ENCODE peak calls at places on chromosomes 11 and 22, in nine cellular contexts. H, W, D, E, S, R, T, I and K are unnamed samples.

GRCh38 chr11:32438883-32439487 is 3.6 kb upstream of the WT1 start:
- DNase-seq in I (no peak), H (no peak), E (no peak), R (no peak), W (no peak), S (peak; percentile 41), D (no peak), T (peak; percentile 69), K (no peak)

GRCh38 chr11:72349616-72350218 is 84.6 kb downstream of the CLPB start:
- DNase-seq in W (no peak), S (no peak), E (no peak), I (no peak), D (no peak), T (peak; percentile 54), H (no peak), R (no peak), K (no peak)

GRCh38 chr22:28923826-28924732 is 40.7 kb downstream of the ZNRF3 start:
- DNase-seq in I (no peak), D (no peak), T (peak; percentile 56), E (peak; percentile 57), H (peak; percentile 29), S (peak; percentile 75), W (no peak), R (peak; percentile 34), K (peak; percentile 86)

GRCh38 chr11:35541621-35542375 is 16.4 kb upstream of the PAMR1 start:
- DNase-seq in R (no peak), S (no peak), I (no peak), T (no peak), E (peak; percentile 67), W (peak; percentile 38), D (no peak), H (peak; percentile 97), K (no peak)

GRCh38 chr11:34564406-34564805 is 50.8 kb upstream of the ELF5 start:
- DNase-seq in S (peak; percentile 51), E (no peak), D (no peak), W (peak; percentile 78), H (peak; percentile 73), T (no peak), I (no peak), R (no peak), K (no peak)

GRCh38 chr22:36327922-36328551 is 59.7 kb downstream of the MYH9 start:
- DNase-seq in W (no peak), T (peak; percentile 49), S (no peak), D (no peak), H (peak; percentile 79), E (no peak), R (no peak), I (no peak), K (no peak)

GRCh38 chr22:21074092-21074715 is 28.5 kb downstream of the LRRC74B start:
- DNase-seq in T (no peak), S (no peak), H (peak; percentile 83), E (peak; percentile 73), W (peak; percentile 92), D (no peak), R (no peak), I (peak; percentile 5), K (no peak)

GRCh38 chr11:113802621-113803020 is 23.0 kb downstream of the CLDN25 start:
- DNase-seq in W (no peak), D (no peak), I (no peak), H (no peak), S (no peak), E (no peak), T (no peak), R (no peak), K (no peak)

GRCh38 chr11:97856666-97857065 is 1164.1 kb upstream of the CNTN5 start:
- DNase-seq in W (no peak), R (no peak), T (no peak), E (no peak), S (peak; percentile 42), D (no peak), I (no peak), H (no peak), K (no peak)

GRCh38 chr11:3920148-3920852 is 64.8 kb downstream of the STIM1 start:
- DNase-seq in S (no peak), E (peak; percentile 55), I (no peak), W (peak; percentile 82), T (peak; percentile 27), D (no peak), R (no peak), H (peak; percentile 78), K (no peak)

GRCh38 chr11:122984186-122985011 is 2.8 kb upstream of the BSX start:
- DNase-seq in W (no peak), H (no peak), D (no peak), R (no peak), I (no peak), T (no peak), S (peak; percentile 69), E (no peak), K (no peak)

GRCh38 chr11:12060385-12060980 is 49.9 kb upstream of the MICAL2 start:
- DNase-seq in D (no peak), S (no peak), W (no peak), E (no peak), H (no peak), T (no peak), R (no peak), I (no peak), K (no peak)

GRCh38 chr11:126100681-126101080 is 38.0 kb upstream of the CDON start:
- DNase-seq in W (no peak), S (no peak), E (no peak), H (no peak), T (peak; percentile 72), D (no peak), R (no peak), I (no peak), K (no peak)

GRCh38 chr11:111560785-111561184 is 20.3 kb downstream of the LAYN start:
- DNase-seq in I (no peak), H (no peak), S (no peak), D (no peak), R (no peak), W (no peak), E (no peak), T (no peak), K (no peak)

GRCh38 chr22:31659246-31659645 is 2.8 kb downstream of the PISD start:
- DNase-seq in I (no peak), S (no peak), E (no peak), H (peak; percentile 50), R (no peak), T (no peak), W (peak; percentile 73), D (no peak), K (no peak)

GRCh38 chr22:39176067-39176621 is 23.7 kb upstream of the CBX7 start:
- DNase-seq in E (peak; percentile 70), D (no peak), I (no peak), H (peak; percentile 74), S (peak; percentile 91), R (no peak), T (peak; percentile 76), W (no peak), K (peak; percentile 77)

GRCh38 chr22:37282385-37282677 is at the start of gene CYTH4:
- DNase-seq in S (no peak), R (no peak), W (peak; percentile 69), D (peak; percentile 51), T (no peak), I (no peak), E (peak; percentile 91), H (no peak), K (peak; percentile 89)

GRCh38 chr11:3101921-3102640 is 44.9 kb upstream of the CARS1 start:
- DNase-seq in H (no peak), W (no peak), T (no peak), I (no peak), S (no peak), E (no peak), R (no peak), D (no peak), K (peak; percentile 57)

GRCh38 chr22:41256898-41257260 is 16.1 kb upstream of the CHADL start:
- DNase-seq in E (no peak), S (peak; percentile 44), D (no peak), W (no peak), R (no peak), I (no peak), T (no peak), H (peak; percentile 34), K (no peak)